ENCODE peak calls at places on chromosomes 7 and 10, in ten cellular contexts. L is activated CD8-positive, alpha-beta T cell treated with anti-CD3 and anti-CD28 coated beads for 36 hours; U is NCI-H187; S is effector memory CD4-positive, alpha-beta T cell; R is stimulated activated CD4-positive, alpha-beta T cell treated with anti-CD3 and anti-CD28 coated beads, Interleukin-2, amount 100 ng/mL, for 4 hours; E is naive thymus-derived CD8-positive, alpha-beta T cell; A is esophagus muscularis mucosa; Z is CD8-positive, alpha-beta T cell; C is NCI-H2081; I is NCI-H446. G is an unnamed sample.

GRCh38 chr10:33234779-33235178 is 99.7 kb downstream of the NRP1 start:
- DNase-seq in R (no peak), E (no peak), I (no peak), Z (no peak), A (peak), S (no peak), C (no peak), U (no peak), L (no peak), G (no peak)

GRCh38 chr7:20798081-20798693 is 11.5 kb upstream of the SP8 start:
- DNase-seq in Z (no peak), A (no peak), S (no peak), I (peak), E (no peak), U (peak), R (no peak), L (peak), C (peak), G (no peak)

GRCh38 chr7:78679477-78679876 is 774.0 kb downstream of the MAGI2 start:
- DNase-seq in R (no peak), S (no peak), A (no peak), C (no peak), E (no peak), I (no peak), Z (no peak), U (no peak), L (no peak), G (no peak)

GRCh38 chr7:101868191-101868950 is 50.9 kb downstream of the CUX1 start:
- DNase-seq in S (no peak), L (no peak), Z (no peak), I (no peak), U (no peak), A (no peak), C (no peak), R (no peak), E (no peak), G (no peak)

GRCh38 chr7:1537631-1538412 is 7.3 kb downstream of the MAFK start:
- DNase-seq in Z (no peak), A (peak), E (peak), C (no peak), I (no peak), U (no peak), R (no peak), L (peak), S (no peak), G (no peak)

GRCh38 chr10:13528875-13529713 is at the start of gene BEND7:
- DNase-seq in Z (no peak), I (no peak), E (no peak), S (no peak), L (peak), A (no peak), C (no peak), R (no peak), U (no peak), G (no peak)

GRCh38 chr10:114623661-114624294 is 34.3 kb downstream of the ABLIM1 start:
- DNase-seq in I (peak), Z (no peak), U (no peak), L (no peak), A (no peak), S (no peak), R (no peak), C (peak), E (no peak), G (no peak)

GRCh38 chr10:1933215-1933614 is 195.9 kb upstream of the ADARB2 start:
- DNase-seq in I (no peak), E (no peak), U (no peak), S (no peak), L (no peak), A (no peak), C (no peak), R (no peak), Z (no peak), G (no peak)

GRCh38 chr10:35025916-35026315 is 64.2 kb downstream of the CUL2 start:
- DNase-seq in S (no peak), L (no peak), E (no peak), A (no peak), U (no peak), Z (no peak), R (no peak), I (no peak), C (no peak), G (no peak)

GRCh38 chr7:1531263-1531978 is 919 bp downstream of the MAFK start:
- DNase-seq in A (no peak), C (no peak), R (peak), U (no peak), E (peak), L (peak), Z (no peak), I (no peak), S (no peak), G (no peak)

GRCh38 chr10:119335671-119336353 is 128.4 kb downstream of the GRK5 start:
- DNase-seq in E (no peak), I (no peak), L (no peak), C (no peak), Z (no peak), U (no peak), A (no peak), S (no peak), R (no peak), G (no peak)

GRCh38 chr7:135320277-135320676 is 86.6 kb downstream of the STRA8 start:
- DNase-seq in L (no peak), E (no peak), R (no peak), I (peak), C (peak), A (no peak), S (no peak), U (no peak), Z (no peak), G (no peak)

GRCh38 chr7:38822556-38822955 is 86.4 kb downstream of the VPS41 start:
- DNase-seq in I (no peak), R (no peak), U (no peak), A (no peak), E (no peak), C (no peak), L (no peak), Z (no peak), S (no peak), G (no peak)

GRCh38 chr10:124030061-124030460 is 63.3 kb downstream of the CHST15 start:
- DNase-seq in Z (no peak), E (no peak), I (no peak), C (no peak), A (no peak), U (no peak), L (no peak), R (no peak), S (no peak), G (no peak)

G was measured in KG1.